ENCODE peak calls at places on chromosomes 16 and 17, in four cellular contexts. F is psoas muscle; M is CD8-positive, alpha-beta T cell; T is body of pancreas. C is an unnamed sample.
A peak's percentile ranks its signal among the peaks of the same experiment; 100 is the strongest.

GRCh38 chr16:71287903-71288302 is 1.3 kb downstream of the CMTR2 start:
- DNase-seq in M (no peak), T (no peak), F (no peak), C (no peak)

GRCh38 chr17:37742114-37742761 is 2.6 kb downstream of the HNF1B start:
- DNase-seq in F (no peak), M (no peak), T (peak; percentile 41), C (no peak)

GRCh38 chr17:59764292-59764741 is 56.9 kb downstream of the VMP1 start:
- DNase-seq in M (no peak), F (no peak), T (no peak), C (no peak)

GRCh38 chr16:11067266-11067665 is 122.9 kb downstream of the CLEC16A start:
- DNase-seq in M (no peak), F (no peak), T (no peak), C (no peak)

GRCh38 chr17:35046740-35047283 is 16.7 kb downstream of the RFFL start:
- DNase-seq in M (peak; percentile 36), T (no peak), F (no peak), C (no peak)

GRCh38 chr16:23826528-23827244 is 9.1 kb upstream of the PRKCB start:
- DNase-seq in M (no peak), T (no peak), F (no peak), C (no peak)

GRCh38 chr16:3534126-3534525 is 33.3 kb downstream of the CLUAP1 start:
- DNase-seq in F (no peak), M (no peak), T (no peak), C (no peak)

GRCh38 chr16:23491490-23492391 is 18.6 kb downstream of the GGA2 start:
- DNase-seq in F (no peak), T (no peak), M (no peak), C (no peak)

GRCh38 chr17:4947010-4947410 is 1.3 kb downstream of the PFN1 start:
- DNase-seq in T (no peak), M (no peak), F (no peak), C (no peak)

GRCh38 chr17:28634211-28634865 is 10.6 kb downstream of the BLTP2 start:
- DNase-seq in T (no peak), M (no peak), F (no peak), C (no peak)

GRCh38 chr16:52827456-52827855 is 225.2 kb downstream of the CHD9NB start:
- DNase-seq in T (no peak), M (no peak), F (no peak), C (no peak)

GRCh38 chr17:29292992-29293889 is 707 bp downstream of the NUFIP2 start:
- DNase-seq in M (peak; percentile 46), T (peak; percentile 65), F (peak; percentile 75), C (peak; percentile 88)

GRCh38 chr17:491086-492014 is 138.7 kb upstream of the RPH3AL start:
- DNase-seq in F (peak; percentile 73), M (peak; percentile 7), T (peak; percentile 51), C (peak; percentile 92)

GRCh38 chr17:82399030-82399429 is 19.1 kb upstream of the HEXD start:
- DNase-seq in F (peak; percentile 80), T (no peak), M (no peak), C (no peak)
- TF ChIP-seq CTCF in F (no peak), T (no peak), M (no peak), C (no peak)

GRCh38 chr17:7560172-7561027 is 1.3 kb upstream of the SENP3 start:
- DNase-seq in T (peak; percentile 83), M (peak; percentile 34), F (peak; percentile 64), C (no peak)
- TF ChIP-seq CTCF in T (peak; percentile 58), M (no peak), F (peak; percentile 57), C (peak; percentile 54)

DNA sequence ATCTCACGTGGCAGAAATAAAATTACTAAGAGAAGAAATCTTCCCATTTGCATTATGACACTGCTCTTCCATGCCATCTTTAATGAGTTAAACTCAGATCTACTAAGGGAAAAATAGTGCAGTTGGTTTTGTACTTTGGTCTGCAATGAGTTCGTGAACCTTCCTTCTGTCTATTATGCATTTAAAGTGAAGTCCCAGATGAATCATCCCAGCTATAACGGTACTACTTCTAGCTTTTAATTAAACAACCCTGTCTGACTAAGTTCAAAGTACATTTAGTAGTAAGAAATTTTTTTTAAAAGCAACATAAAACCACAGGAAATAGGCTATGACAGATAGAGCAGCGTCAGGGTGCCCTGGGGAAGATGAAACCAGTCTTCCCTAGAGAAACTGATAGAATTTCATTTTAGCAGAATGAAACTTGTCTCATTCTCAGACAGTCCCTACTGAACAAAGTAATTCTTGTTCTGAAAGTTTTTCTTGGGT is 1.8 kb downstream of the TMIGD1 start:
- DNase-seq in M (peak; percentile 33), F (no peak), T (no peak), C (peak; percentile 13)
- TF ChIP-seq CTCF in M (no peak), F (no peak), T (no peak), C (no peak)

GRCh38 chr17:44967907-44968224 is 237 bp downstream of the C1QL1 start:
- DNase-seq in M (no peak), F (no peak), T (no peak), C (no peak)

GRCh38 chr17:44970136-44970737 is 2.1 kb upstream of the C1QL1 start:
- DNase-seq in T (no peak), F (no peak), M (no peak), C (no peak)

GRCh38 chr17:44968225-44969143 is at the start of gene C1QL1:
- DNase-seq in T (peak; percentile 89), F (peak; percentile 92), M (peak; percentile 78), C (peak; percentile 96)

GRCh38 chr17:44967026-44967906 is 837 bp downstream of the C1QL1 start:
- DNase-seq in T (no peak), F (no peak), M (no peak), C (no peak)

GRCh38 chr17:44969144-44969780 is 1.2 kb upstream of the C1QL1 start:
- DNase-seq in M (no peak), F (no peak), T (no peak), C (no peak)
- TF ChIP-seq CTCF in M (no peak), F (no peak), T (no peak), C (no peak)

GRCh38 chr17:31064707-31065106 is 30.1 kb upstream of the NF1 start:
- DNase-seq in T (no peak), F (no peak), M (no peak), C (no peak)

GRCh38 chr17:31060814-31061550 is 33.8 kb upstream of the NF1 start:
- DNase-seq in T (no peak), F (no peak), M (no peak), C (peak; percentile 32)

GRCh38 chr17:31058958-31059357 is 35.8 kb upstream of the NF1 start:
- DNase-seq in T (no peak), F (no peak), M (no peak), C (no peak)

DNA sequence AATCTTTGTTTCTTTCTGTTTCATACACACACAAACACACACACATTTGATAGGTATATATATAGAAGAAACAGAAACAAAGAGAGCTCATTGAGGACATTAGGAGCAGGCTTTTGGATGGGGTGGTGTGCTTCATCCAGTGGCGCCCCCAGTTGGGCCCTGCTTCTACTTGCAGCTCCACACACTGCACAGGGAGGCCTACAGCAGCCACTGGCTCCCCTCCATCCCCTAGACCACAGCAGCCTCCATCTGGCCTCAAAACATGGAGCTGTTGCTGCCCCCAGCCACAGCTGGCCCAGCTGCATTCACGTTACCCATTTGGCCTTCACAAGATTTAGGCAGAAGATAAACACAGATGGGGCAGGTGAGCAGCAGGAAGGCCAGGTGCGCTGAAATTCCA is 33.1 kb upstream of the NF1 start:
- DNase-seq in F (no peak), M (no peak), T (no peak), C (peak; percentile 44)
- TF ChIP-seq CTCF in F (no peak), M (no peak), T (no peak), C (no peak)

GRCh38 chr16:85446846-85447656 is 166.1 kb upstream of the GSE1 start:
- DNase-seq in T (peak; percentile 35), M (no peak), F (no peak), C (no peak)

GRCh38 chr16:85443531-85443930 is 169.6 kb upstream of the GSE1 start:
- DNase-seq in F (no peak), M (no peak), T (no peak), C (no peak)

GRCh38 chr16:85445779-85446222 is 167.3 kb upstream of the GSE1 start:
- DNase-seq in T (peak; percentile 44), F (no peak), M (no peak), C (no peak)

GRCh38 chr16:85443116-85443515 is 170.0 kb upstream of the GSE1 start:
- DNase-seq in F (no peak), T (no peak), M (no peak), C (no peak)

DNA sequence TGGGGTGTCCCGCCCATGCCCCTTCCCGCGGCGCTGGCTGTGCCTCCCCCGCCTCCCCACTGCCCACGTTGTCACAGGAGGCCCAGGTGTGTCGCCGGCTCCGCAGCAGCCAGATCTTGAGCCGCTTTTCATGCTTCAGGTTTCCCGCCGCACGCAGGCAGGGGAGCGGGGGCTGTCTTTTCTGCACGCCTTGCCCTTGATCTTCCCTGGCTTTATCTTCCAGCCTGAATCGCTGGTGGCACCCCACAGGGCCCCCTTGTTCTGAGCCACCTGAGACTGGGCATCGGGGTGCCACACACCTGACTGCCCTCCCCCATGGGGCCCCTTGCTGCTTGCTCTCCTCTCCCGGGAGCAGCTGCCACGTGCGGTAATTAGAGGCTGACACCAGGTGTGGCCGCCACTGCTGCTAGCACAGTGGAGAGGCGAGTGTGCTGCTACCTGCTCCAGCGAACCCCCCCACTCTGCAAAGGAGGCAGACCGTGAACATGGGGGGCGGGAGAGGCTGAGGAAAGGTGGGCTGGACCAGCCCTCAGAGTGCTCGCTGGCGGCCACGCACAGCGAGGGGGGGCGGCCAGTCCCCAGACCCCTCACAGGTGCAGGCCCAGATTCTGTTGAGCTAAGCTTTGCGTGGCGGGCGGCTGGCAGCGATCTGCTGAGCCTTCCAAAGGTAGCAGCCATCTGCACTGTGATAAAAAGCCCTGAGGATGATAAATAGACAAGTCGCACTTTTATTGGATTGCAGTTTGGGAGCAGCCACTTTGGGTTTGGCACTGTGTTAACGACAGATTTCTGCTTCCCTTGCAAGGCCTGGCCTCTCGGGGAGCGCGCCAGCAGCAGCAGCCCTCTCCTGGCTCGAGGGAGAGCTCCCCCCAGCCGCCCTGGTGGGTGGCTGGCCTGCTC is 168.0 kb upstream of the GSE1 start:
- DNase-seq in T (no peak), M (no peak), F (no peak), C (no peak)
- TF ChIP-seq CTCF in T (no peak), M (no peak), F (no peak), C (no peak)